ENCODE peak calls at places on chromosome 17, in four cellular contexts. X is neural progenitor cell, M is Peyer's patch, G is lower leg skin. S is an unnamed sample.

GRCh38 chr17:67221062-67221998 is 23.7 kb downstream of the HELZ start:
- DNase-seq in X (peak; percentile 39), M (no peak), G (no peak), S (no peak)

GRCh38 chr17:58336456-58337094 is 8.0 kb upstream of the TSPOAP1 start:
- DNase-seq in X (no peak), M (no peak), G (no peak), S (no peak)

GRCh38 chr17:78082988-78083387 is 45.6 kb downstream of the TMC6 start:
- DNase-seq in X (no peak), M (no peak), G (no peak), S (no peak)

GRCh38 chr17:48307814-48308411 is 122.1 kb downstream of the SKAP1 start:
- DNase-seq in X (peak; percentile 74), M (peak; percentile 34), G (peak; percentile 86), S (peak; percentile 73)

GRCh38 chr17:39208893-39209292 is 8.8 kb downstream of the RPL19 start:
- DNase-seq in X (peak; percentile 67), M (peak; percentile 83), G (peak; percentile 83), S (no peak)

GRCh38 chr17:38572665-38573365 is 32.9 kb downstream of the SRCIN1 start:
- DNase-seq in X (peak; percentile 94), M (no peak), G (no peak), S (no peak)

GRCh38 chr17:74972107-74972972 is at the start of gene HID1:
- DNase-seq in X (peak; percentile 91), M (peak; percentile 84), G (peak; percentile 85), S (no peak)

GRCh38 chr17:63579633-63580032 is 21.1 kb upstream of the TACO1 start:
- DNase-seq in X (no peak), M (no peak), G (peak; percentile 40), S (no peak)

DNA sequence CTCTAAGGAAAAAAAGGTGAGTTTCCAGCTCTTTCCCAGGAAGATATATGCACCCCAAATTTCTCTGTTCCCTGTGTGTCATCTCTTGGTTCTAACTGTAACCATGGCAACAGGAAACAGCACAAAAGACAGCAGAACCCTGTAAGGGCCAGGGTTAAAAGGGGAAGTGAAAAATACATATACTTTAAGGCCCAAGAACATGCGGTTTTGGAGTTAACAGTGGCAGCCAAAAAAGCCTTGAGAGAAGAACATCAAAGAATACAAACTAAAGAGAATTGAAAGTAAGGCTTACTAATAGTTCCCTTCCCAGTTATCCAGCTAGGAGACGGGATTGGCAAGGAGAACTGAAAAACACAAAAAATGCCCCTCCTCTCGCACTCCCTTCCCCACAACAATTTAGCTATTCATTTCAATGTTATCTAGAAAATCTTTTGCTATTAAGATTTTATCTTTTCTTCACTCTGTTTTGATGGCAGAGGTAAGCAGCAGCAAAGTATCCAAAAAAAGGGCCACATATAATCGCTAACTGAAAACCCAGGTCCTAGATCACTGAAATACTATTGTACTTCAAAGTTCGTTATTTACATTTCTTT is 1.5 kb downstream of the SPOP start:
- DNase-seq in X (peak; percentile 60), M (peak; percentile 54), G (no peak), S (peak; percentile 45)
- H3K4me3 ChIP-seq in X (peak overlapping the region; percentile 67), M (peak overlapping the region; percentile 90), G (no peak overlapping the region), S (peak overlapping the region; percentile 86)

GRCh38 chr17:79794659-79795511 is 2.0 kb downstream of the CBX8 start:
- DNase-seq in X (peak; percentile 24), M (no peak), G (no peak), S (no peak)
- H3K4me3 ChIP-seq in X (no peak overlapping the region), M (no peak overlapping the region), G (no peak overlapping the region), S (no peak overlapping the region)

DNA sequence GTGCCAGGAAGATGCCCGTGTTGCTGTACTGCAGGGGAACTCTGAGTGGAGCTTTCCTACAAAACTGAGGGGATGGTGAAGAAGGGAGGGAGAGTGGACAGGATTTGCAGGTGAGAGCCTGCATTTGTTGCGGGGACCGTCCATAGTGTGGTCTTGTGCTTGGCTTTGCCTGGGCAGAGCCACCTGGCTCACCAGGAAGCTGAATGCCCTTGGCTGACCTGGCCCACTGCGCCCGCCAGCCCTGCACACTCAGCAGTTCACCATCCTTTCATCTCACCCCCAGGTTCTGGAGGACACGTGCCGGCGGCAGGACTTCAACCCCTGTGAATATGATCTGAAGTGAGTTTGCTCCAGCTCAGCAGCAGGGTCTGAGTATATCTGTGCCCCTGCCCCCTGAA is 1.5 kb downstream of the ASPSCR1 start:
- DNase-seq in X (no peak), M (no peak), G (no peak), S (no peak)
- H3K4me3 ChIP-seq in X (no peak overlapping the region), M (peak overlapping the region; percentile 94), G (no peak overlapping the region), S (no peak overlapping the region)

DNA sequence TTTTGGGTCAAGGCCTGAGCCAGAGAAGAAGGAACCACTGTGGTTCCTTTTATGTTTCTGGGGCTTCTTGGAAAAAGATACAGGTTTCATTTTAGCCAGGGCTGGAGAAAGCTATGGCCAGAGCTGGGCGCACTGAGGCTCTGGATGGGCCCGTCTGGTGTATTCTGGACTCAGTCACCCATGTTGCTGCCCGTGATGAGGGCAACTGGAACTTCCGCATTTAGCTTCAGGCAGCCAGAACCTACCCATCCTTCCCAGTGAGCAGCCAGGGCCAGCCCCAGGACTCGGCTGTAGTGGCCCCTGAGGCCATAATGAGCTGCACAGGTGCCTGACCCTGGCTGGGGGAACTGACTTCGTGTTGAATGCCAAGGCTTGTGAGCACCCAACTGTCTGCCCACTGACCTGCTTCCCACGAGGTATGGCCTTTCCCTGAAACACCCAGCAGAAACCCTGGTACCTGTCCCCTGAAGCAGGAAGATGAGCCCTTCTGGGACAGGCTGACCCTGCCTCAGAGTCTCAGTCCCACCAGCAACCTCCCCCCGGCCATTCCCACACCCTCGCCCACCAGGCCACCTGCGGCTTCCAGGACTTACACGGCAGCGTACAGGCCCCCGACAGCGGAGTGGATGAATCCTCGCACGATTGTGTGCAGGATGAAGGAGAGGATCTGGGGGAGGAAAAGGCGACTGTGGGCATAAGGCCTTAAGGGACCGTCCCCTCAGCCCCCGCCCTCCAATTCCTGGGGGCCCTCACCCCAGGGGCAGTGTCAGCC is 15.3 kb upstream of the PITPNA start:
- DNase-seq in X (no peak), M (no peak), G (peak; percentile 89), S (no peak)
- H3K4me3 ChIP-seq in X (no peak overlapping the region), M (no peak overlapping the region), G (no peak overlapping the region), S (no peak overlapping the region)

DNA sequence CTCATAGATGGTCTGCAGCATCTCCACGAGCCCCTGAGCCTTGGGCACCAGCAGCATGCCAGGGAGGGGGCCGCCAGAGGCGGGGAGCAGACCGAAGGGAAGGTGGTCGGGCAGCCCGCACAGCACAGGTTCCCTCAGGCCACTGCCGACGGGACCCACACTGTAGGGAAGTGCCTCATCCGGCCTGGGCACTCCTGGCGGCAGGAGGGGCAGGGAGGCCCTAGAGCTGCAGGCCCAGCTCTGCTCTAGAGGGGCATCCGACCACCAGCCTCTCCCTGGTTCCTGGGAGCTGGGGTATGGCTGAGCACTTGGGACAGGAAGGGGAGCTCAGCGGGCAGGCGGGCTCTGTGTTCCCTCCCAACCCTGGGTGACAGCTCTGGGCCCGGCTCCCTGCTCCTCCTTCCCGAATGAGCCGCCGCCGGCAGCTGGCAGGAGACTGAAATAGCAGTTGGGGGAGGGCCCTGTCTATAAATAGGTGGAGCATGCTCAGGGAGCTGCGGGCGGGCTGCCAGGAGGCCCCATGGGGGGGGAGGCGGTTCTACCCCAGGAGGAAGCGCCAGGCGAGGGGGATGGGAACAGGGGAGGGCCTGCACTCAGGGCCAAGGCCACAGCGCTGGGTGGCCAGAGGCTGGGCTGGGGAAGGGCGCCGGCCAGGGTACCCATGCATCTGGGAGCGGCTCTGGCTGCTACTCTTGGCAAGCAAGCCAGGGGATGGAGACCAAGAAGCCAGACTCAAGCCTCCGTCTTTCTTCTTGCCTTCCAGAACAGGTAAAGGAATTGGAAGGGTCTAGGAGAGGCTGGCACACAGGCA is 12.4 kb downstream of the HDAC5 start:
- DNase-seq in X (peak; percentile 70), M (peak; percentile 83), G (peak; percentile 99), S (peak; percentile 93)
- H3K4me3 ChIP-seq in X (no peak overlapping the region), M (peak overlapping the region; percentile 52), G (no peak overlapping the region), S (peak overlapping the region; percentile 30)